ENCODE peak calls at places on chromosome 21, in six cellular contexts. A, L, N, P, I and K are unnamed samples.

GRCh38 chr21:44867999-44868700 is 5.3 kb downstream of the PTTG1IP start:
- DNase-seq in A (no peak), L (no peak), N (no peak), P (no peak), I (no peak), K (no peak)

GRCh38 chr21:32207096-32207716 is 71.6 kb downstream of the MIS18A start:
- DNase-seq in A (no peak), L (no peak), N (no peak), P (no peak), I (no peak), K (no peak)

GRCh38 chr21:20215959-20216358 is 782.2 kb upstream of the NCAM2 start:
- DNase-seq in A (no peak), L (no peak), N (no peak), P (no peak), I (no peak), K (no peak)

GRCh38 chr21:45555557-45556301 is 13.5 kb upstream of the SLC19A1 start:
- DNase-seq in A (peak), L (peak), N (no peak), P (peak), I (no peak), K (peak)

GRCh38 chr21:42696516-42697040 is 43.2 kb downstream of the PDE9A start:
- DNase-seq in A (no peak), L (no peak), N (no peak), P (no peak), I (no peak), K (no peak)

GRCh38 chr21:46109251-46110221 is 11.6 kb downstream of the COL6A2 start:
- DNase-seq in A (no peak), L (no peak), N (no peak), P (no peak), I (no peak), K (no peak)

GRCh38 chr21:41483415-41483814 is 24.5 kb downstream of the TMPRSS2 start:
- DNase-seq in A (no peak), L (no peak), N (no peak), P (no peak), I (no peak), K (no peak)

GRCh38 chr21:46599251-46599572 is 5.7 kb downstream of the S100B start:
- DNase-seq in A (no peak), L (peak), N (no peak), P (peak), I (peak), K (peak)

GRCh38 chr21:43885721-43886120 is 20.7 kb downstream of the AGPAT3 start:
- DNase-seq in A (no peak), L (no peak), N (no peak), P (no peak), I (no peak), K (no peak)

GRCh38 chr21:42287193-42288083 is 27.8 kb downstream of the TFF3 start:
- DNase-seq in A (no peak), L (no peak), N (no peak), P (peak), I (no peak), K (no peak)

GRCh38 chr21:44984792-44985440 is 45.1 kb downstream of the SLX9 start:
- DNase-seq in A (no peak), L (no peak), N (no peak), P (peak), I (no peak), K (no peak)

GRCh38 chr21:42061866-42062542 is 9.1 kb upstream of the UMODL1 start:
- DNase-seq in A (no peak), L (no peak), N (no peak), P (no peak), I (no peak), K (no peak)

GRCh38 chr21:22842875-22843274 is 1844.7 kb downstream of the NCAM2 start:
- DNase-seq in A (peak), L (no peak), N (no peak), P (no peak), I (no peak), K (no peak)

GRCh38 chr21:17436626-17437111 is 76.2 kb upstream of the CXADR start:
- DNase-seq in A (no peak), L (no peak), N (no peak), P (no peak), I (no peak), K (no peak)

GRCh38 chr21:15221799-15222386 is 157.1 kb upstream of the NRIP1 start:
- DNase-seq in A (peak), L (peak), N (peak), P (peak), I (no peak), K (no peak)

GRCh38 chr21:30710499-30710898 is 8.1 kb downstream of the KRTAP21-3 start:
- DNase-seq in A (no peak), L (no peak), N (no peak), P (no peak), I (no peak), K (no peak)

GRCh38 chr21:41283211-41283818 is 33.3 kb upstream of the FAM3B start:
- DNase-seq in A (peak), L (peak), N (peak), P (peak), I (peak), K (peak)

GRCh38 chr21:26032263-26032662 is 138.3 kb downstream of the APP start:
- DNase-seq in A (no peak), L (no peak), N (no peak), P (no peak), I (no peak), K (no peak)

GRCh38 chr21:20292280-20292679 is 705.9 kb upstream of the NCAM2 start:
- DNase-seq in A (no peak), L (no peak), N (no peak), P (no peak), I (no peak), K (no peak)

GRCh38 chr21:27246741-27247140 is 279.9 kb upstream of the ADAMTS5 start:
- DNase-seq in A (no peak), L (peak), N (no peak), P (no peak), I (no peak), K (no peak)

GRCh38 chr21:42398414-42399030 is 2.7 kb upstream of the TMPRSS3 start:
- DNase-seq in A (no peak), L (no peak), N (no peak), P (no peak), I (no peak), K (no peak)

GRCh38 chr21:44377201-44377921 is 23.9 kb downstream of the TRPM2 start:
- DNase-seq in A (no peak), L (no peak), N (no peak), P (no peak), I (no peak), K (no peak)

GRCh38 chr21:45994086-45994661 is 12.6 kb downstream of the COL6A1 start:
- DNase-seq in A (peak), L (no peak), N (no peak), P (peak), I (no peak), K (no peak)

GRCh38 chr21:45162809-45163208 is 88.4 kb downstream of the ADARB1 start:
- DNase-seq in A (no peak), L (no peak), N (no peak), P (no peak), I (no peak), K (no peak)

GRCh38 chr21:45306832-45307571 is 19.3 kb upstream of the POFUT2 start:
- DNase-seq in A (peak), L (peak), N (no peak), P (peak), I (peak), K (no peak)

DNA sequence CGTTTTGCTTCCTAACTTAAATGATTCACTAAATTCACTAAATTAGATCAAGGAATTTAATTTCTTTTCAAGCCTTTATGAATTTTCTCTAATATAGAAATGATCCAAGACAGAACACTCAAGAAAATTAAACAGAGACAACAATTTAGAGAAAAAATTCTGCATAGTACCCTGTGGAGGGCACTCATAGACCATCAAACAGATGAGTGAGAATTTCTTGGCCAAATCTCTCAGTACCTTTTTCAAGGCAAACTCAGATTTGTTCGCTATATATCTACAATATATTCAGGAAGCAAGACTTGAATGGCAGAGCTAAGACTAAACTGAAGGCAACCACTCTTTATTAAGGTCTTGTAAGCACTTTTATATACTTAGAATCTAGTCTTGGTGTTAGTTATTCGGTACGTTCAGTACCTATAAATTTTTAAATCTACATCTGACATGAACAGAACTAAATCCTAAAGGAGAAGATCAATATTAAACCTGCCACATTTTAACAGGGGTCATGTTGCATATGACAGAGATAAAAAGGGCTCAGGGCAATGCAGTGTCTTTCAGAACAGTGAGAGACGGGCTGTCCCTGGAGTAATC is 118.7 kb upstream of the TMPRSS15 start:
- DNase-seq in A (no peak), L (no peak), N (no peak), P (no peak), I (no peak), K (no peak)
- TF ChIP-seq CTCF in A (peak), L (no peak), N (no peak), P (no peak), I (no peak), K (no peak)

DNA sequence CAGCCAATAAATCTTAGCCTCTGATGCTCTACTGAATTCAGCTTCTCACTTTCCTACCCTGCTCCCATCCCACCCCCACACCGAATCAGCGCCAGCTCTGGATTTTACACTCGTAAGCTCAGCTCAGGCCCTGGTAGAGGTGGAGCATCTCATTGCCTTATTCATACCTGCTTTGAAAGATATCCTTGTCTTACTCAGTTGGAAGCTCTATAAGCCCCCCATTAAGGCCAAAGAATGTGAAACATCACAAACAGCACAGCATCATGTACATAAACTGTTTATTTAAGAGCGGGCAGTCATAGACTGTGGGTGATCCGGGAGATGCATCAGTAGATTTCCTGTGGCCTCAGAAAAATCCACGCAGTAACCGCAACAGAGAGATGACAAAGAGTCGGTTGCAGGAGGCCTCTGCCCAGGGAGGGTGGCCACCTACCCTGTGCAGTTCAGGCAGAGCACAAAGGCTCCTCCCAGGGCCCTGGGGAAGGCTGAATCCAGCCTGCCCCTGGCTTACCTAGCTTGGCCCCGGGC is 36.4 kb upstream of the ETS2 start:
- DNase-seq in A (no peak), L (peak), N (no peak), P (no peak), I (no peak), K (no peak)
- TF ChIP-seq CTCF in A (no peak), L (no peak), N (no peak), P (no peak), I (no peak), K (no peak)

GRCh38 chr21:39713905-39714304 is 31.1 kb upstream of the IGSF5 start:
- DNase-seq in A (no peak), L (no peak), N (no peak), P (no peak), I (peak), K (no peak)

GRCh38 chr21:39712976-39713375 is 32.0 kb upstream of the IGSF5 start:
- DNase-seq in A (no peak), L (no peak), N (no peak), P (no peak), I (no peak), K (no peak)

GRCh38 chr21:39710866-39711265 is 34.1 kb upstream of the IGSF5 start:
- DNase-seq in A (no peak), L (no peak), N (no peak), P (no peak), I (no peak), K (no peak)

GRCh38 chr21:39715804-39716397 is 29.1 kb upstream of the IGSF5 start:
- DNase-seq in A (peak), L (peak), N (no peak), P (peak), I (peak), K (peak)

GRCh38 chr21:39714331-39714730 is 30.7 kb upstream of the IGSF5 start:
- DNase-seq in A (no peak), L (no peak), N (no peak), P (no peak), I (no peak), K (no peak)
- TF ChIP-seq CTCF in A (no peak), L (no peak), N (no peak), P (no peak), I (no peak), K (no peak)

GRCh38 chr21:39313042-39313456 is 383 bp downstream of the BRWD1 start:
- DNase-seq in A (peak), L (no peak), N (peak), P (peak), I (peak), K (peak)

GRCh38 chr21:39314155-39315027 is 959 bp upstream of the BRWD1 start:
- DNase-seq in A (peak), L (peak), N (no peak), P (peak), I (peak), K (peak)

GRCh38 chr21:39312112-39313041 is 1.1 kb downstream of the BRWD1 start:
- DNase-seq in A (peak), L (peak), N (peak), P (peak), I (peak), K (peak)

GRCh38 chr21:39315603-39316002 is 2.2 kb upstream of the BRWD1 start:
- DNase-seq in A (no peak), L (no peak), N (no peak), P (no peak), I (no peak), K (no peak)

DNA sequence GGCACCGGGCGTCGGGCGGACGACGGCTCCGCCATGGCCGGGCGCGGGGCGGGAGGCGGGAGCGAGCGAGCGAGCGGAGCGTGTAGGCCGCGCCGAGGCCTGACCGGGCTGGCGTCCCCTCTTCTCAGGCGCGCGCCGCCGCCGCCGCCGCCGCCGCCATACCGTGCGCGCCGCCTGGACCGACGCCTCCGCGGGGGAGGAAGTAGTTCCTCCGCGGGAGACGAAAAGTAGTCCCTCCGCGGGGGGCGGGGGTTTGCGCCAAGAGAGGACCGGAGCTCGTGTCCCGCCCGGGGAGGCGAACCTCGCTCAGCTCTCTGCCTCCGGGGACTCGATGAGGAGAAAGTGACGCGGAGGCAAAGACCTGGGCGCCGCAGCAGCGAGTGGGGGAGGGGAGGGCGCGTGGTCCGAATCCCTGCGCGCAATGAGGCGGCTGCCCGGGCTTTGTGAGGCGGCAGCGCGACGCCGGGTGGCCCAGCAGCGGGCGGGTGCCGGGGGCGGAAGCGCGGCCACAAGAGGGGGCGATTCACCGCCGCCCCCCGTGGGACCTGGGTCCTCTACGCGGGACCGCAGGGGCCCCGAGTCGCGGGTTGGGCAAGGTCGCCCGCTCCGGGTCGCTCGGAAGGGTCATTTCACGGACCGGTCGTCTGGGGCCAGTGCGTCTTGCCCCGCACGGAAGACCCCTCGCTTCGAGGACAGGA is at the start of gene BRWD1:
- DNase-seq in A (peak), L (peak), N (peak), P (peak), I (peak), K (peak)
- TF ChIP-seq CTCF in A (peak), L (peak), N (no peak), P (peak), I (no peak), K (peak)

GRCh38 chr21:36606292-36606982 is 92.5 kb upstream of the SIM2 start:
- DNase-seq in A (peak), L (no peak), N (no peak), P (no peak), I (no peak), K (no peak)
- TF ChIP-seq CTCF in A (no peak), L (no peak), N (no peak), P (no peak), I (no peak), K (no peak)

GRCh38 chr21:29506214-29506613 is 207.5 kb downstream of the BACH1 start:
- DNase-seq in A (no peak), L (no peak), N (no peak), P (no peak), I (no peak), K (no peak)

GRCh38 chr21:29499229-29499628 is 200.5 kb downstream of the BACH1 start:
- DNase-seq in A (no peak), L (no peak), N (no peak), P (no peak), I (no peak), K (no peak)

GRCh38 chr21:29504751-29505321 is 206.1 kb downstream of the BACH1 start:
- DNase-seq in A (no peak), L (peak), N (no peak), P (no peak), I (no peak), K (no peak)

GRCh38 chr21:29499734-29500343 is 201.1 kb downstream of the BACH1 start:
- DNase-seq in A (peak), L (no peak), N (no peak), P (no peak), I (no peak), K (peak)

DNA sequence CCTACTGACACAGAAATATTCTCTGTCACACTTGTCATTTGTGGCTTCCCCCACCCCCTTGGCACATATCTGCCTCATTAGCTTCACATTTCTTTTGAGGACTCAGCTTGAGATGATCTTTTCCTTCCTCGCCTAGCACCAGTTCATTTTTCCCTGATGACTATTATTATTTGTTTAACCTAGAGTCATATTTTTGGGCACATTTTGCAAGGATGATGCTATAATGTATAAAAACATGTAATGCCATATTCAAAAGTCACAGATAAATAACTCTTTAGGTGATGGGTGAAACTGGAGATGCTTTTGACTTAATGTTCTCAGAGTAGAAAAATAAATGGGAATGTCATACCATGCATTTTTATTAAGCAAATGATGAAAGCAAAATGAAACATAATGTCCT is 202.7 kb downstream of the BACH1 start:
- DNase-seq in A (no peak), L (peak), N (no peak), P (no peak), I (no peak), K (no peak)
- TF ChIP-seq CTCF in A (no peak), L (no peak), N (no peak), P (no peak), I (no peak), K (no peak)

GRCh38 chr21:34517491-34518245 is 5.7 kb upstream of the KCNE1 start:
- DNase-seq in A (no peak), L (no peak), N (peak), P (no peak), I (no peak), K (no peak)
- TF ChIP-seq CTCF in A (peak), L (peak), N (peak), P (peak), I (no peak), K (peak)